ENCODE peak calls at places on chromosomes 13 and 19, in seven cellular contexts. D is retinal pigment epithelial cell; P is mucosa of descending colon; F is fibroblast of pulmonary artery; H is CD8-positive, alpha-beta T cell; X is ascending aorta; G is OCI-LY7. S is an unnamed sample.

GRCh38 chr13:20921572-20921971 is 19.0 kb upstream of the XPO4 start:
- DNase-seq in D (no peak), P (no peak), F (no peak), H (no peak), X (no peak), G (no peak), S (no peak)

GRCh38 chr19:18656337-18657086 is 19.7 kb downstream of the KLHL26 start:
- DNase-seq in D (no peak), P (no peak), F (no peak), H (no peak), X (no peak), G (no peak), S (no peak)

GRCh38 chr13:54185785-54186184 is 1157.2 kb downstream of the OLFM4 start:
- DNase-seq in D (no peak), P (no peak), F (no peak), H (no peak), X (no peak), G (no peak), S (no peak)

GRCh38 chr19:10625003-10625761 is at the start of gene SLC44A2:
- DNase-seq in D (no peak), P (peak; percentile 94), F (peak; percentile 55), H (no peak), X (no peak), G (no peak), S (no peak)

GRCh38 chr13:50387124-50387581 is 371.9 kb downstream of the KCNRG start:
- DNase-seq in D (no peak), P (peak; percentile 53), F (peak; percentile 16), H (peak; percentile 23), X (peak; percentile 26), G (peak; percentile 75), S (no peak)

GRCh38 chr19:53659292-53659691 is 27.5 kb downstream of the DPRX start:
- DNase-seq in D (no peak), P (no peak), F (peak; percentile 3), H (no peak), X (no peak), G (no peak), S (no peak)

GRCh38 chr19:4976412-4977298 is 7.7 kb downstream of the KDM4B start:
- DNase-seq in D (no peak), P (peak; percentile 55), F (peak; percentile 99), H (no peak), X (peak; percentile 63), G (no peak), S (no peak)

GRCh38 chr19:38733493-38734175 is 10.6 kb downstream of the CAPN12 start:
- DNase-seq in D (no peak), P (no peak), F (no peak), H (no peak), X (no peak), G (peak; percentile 10), S (no peak)

GRCh38 chr13:40982772-40983171 is 36.3 kb downstream of the ELF1 start:
- DNase-seq in D (no peak), P (peak; percentile 71), F (peak; percentile 96), H (peak; percentile 44), X (no peak), G (peak; percentile 85), S (no peak)

GRCh38 chr19:9885077-9885552 is 50.0 kb downstream of the PIN1 start:
- DNase-seq in D (no peak), P (peak; percentile 2), F (peak; percentile 53), H (no peak), X (peak; percentile 13), G (no peak), S (no peak)

DNA sequence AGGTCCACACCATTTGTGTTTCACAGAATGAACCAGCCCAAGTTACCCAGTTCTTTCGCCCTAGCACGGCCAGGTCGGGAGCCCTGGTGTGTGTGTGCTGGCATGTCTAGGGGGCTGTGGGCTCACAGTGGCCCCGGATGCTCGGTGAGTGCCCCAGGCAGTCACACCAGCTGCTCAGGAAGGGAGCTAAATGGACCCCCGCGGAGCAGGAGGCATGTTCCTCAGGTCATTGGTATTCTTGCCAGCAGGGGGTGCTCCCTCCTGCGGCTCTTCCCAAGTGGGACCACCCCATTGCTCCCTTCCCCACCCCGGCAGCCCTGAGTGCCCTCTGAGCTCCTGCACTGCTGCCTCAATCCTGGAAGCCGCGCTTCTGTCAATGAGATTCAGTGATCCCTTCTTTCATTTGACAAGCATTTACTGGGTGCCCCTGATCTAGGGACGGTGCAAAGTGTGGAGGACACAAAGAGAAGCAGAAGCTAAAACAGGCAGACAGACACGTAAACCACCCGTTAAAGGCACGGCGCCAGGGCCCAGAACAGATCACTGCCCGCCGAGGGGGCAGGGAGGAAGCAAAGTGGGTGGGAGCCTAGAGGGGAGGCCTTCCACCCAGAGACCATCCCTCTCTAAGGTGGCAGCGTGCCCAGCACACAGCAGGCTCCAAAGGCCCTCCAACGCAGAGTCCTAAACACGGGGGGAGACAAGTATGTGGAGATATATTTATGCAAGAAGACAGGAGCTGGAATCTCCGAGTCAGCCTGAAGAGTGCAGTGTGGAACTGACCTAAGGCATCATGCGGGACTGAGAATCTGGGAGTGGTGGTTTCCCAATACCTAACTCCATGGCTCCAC is 5.2 kb upstream of the ADPRHL1 start:
- DNase-seq in D (no peak), P (no peak), F (peak; percentile 20), H (no peak), X (no peak), G (no peak), S (no peak)
- TF ChIP-seq CTCF in D (peak; percentile 46), P (no peak), F (peak; percentile 40), H (no peak), X (no peak), G (peak; percentile 47), S (peak; percentile 34)

GRCh38 chr13:39038569-39038898 is 278 bp downstream of the NHLRC3 start:
- DNase-seq in D (no peak), P (peak; percentile 44), F (no peak), H (peak; percentile 41), X (no peak), G (peak; percentile 66), S (no peak)

GRCh38 chr13:39037410-39037879 is 444 bp downstream of the PROSER1 start:
- DNase-seq in D (no peak), P (no peak), F (no peak), H (no peak), X (no peak), G (no peak), S (no peak)

GRCh38 chr13:39037880-39038568 is at the start of the genes NHLRC3 and PROSER1:
- DNase-seq in D (peak; percentile 93), P (peak; percentile 94), F (peak; percentile 94), H (peak; percentile 84), X (peak; percentile 76), G (peak; percentile 97), S (peak; percentile 53)

GRCh38 chr13:39039033-39039432 is 777 bp downstream of the NHLRC3 start:
- DNase-seq in D (no peak), P (no peak), F (no peak), H (no peak), X (no peak), G (peak; percentile 25), S (no peak)

GRCh38 chr13:39040206-39040605 is 1.9 kb downstream of the NHLRC3 start:
- DNase-seq in D (no peak), P (no peak), F (peak; percentile 28), H (no peak), X (no peak), G (no peak), S (no peak)
- H3K4me3 ChIP-seq in D (no peak overlapping the region), P (no peak overlapping the region), F (no peak overlapping the region), H (no peak overlapping the region), X (peak overlapping the region; percentile 18), G (peak overlapping the region; percentile 41), S (no peak overlapping the region)

DNA sequence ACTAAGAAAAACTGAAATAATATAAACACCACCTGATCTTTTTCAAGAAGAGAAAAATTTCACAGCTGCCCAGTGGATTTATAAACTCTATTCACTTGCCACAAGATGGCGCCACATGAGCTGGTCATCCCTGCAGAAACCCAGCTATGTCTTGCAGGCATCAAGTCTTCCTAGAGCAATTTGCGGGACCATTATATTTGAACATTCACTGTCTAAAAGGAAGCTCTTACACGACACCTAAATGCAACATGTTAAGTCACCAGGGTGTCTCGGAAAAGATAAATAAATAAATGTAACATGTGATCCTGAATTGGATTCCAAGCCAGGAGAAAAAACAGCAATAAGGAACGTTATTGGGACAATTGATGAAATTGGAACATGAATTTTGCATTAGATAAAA is 20.3 kb upstream of the AKT2 start:
- DNase-seq in D (no peak), P (peak; percentile 65), F (peak; percentile 94), H (peak; percentile 74), X (no peak), G (peak; percentile 91), S (peak; percentile 60)
- TF ChIP-seq CTCF in D (peak; percentile 77), P (peak; percentile 56), F (peak; percentile 75), H (peak; percentile 83), X (peak; percentile 61), G (peak; percentile 96), S (peak; percentile 65)

DNA sequence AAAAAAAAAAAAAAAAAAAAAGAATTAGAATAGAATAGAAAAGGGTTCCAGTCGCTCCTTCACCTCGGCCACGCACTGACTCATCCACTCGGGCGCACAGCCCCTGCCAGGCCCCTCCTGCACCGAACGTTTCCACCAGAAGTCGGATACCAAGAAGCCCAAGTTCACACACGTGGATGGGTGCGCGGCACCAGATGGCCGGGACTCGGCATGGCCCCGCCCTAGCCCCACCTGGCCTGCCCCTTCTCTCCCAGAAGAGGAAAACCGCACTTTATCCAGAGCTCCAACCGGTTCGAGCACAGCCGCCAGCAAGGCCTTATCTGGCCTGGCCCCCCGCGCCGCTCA is 5.9 kb downstream of the PRR36 start:
- DNase-seq in D (no peak), P (peak; percentile 41), F (no peak), H (peak; percentile 33), X (no peak), G (no peak), S (no peak)
- H3K4me3 ChIP-seq in D (no peak overlapping the region), P (no peak overlapping the region), F (no peak overlapping the region), H (peak overlapping the region; percentile 61), X (peak overlapping the region; percentile 61), G (peak overlapping the region; percentile 65), S (no peak overlapping the region)

GRCh38 chr19:33998302-33998701 is 174.0 kb upstream of the LSM14A start:
- DNase-seq in D (no peak), P (no peak), F (no peak), H (no peak), X (no peak), G (no peak), S (no peak)

GRCh38 chr19:33997690-33998089 is 174.6 kb upstream of the LSM14A start:
- DNase-seq in D (no peak), P (no peak), F (no peak), H (no peak), X (no peak), G (no peak), S (no peak)

GRCh38 chr19:33998739-33999345 is 173.5 kb upstream of the LSM14A start:
- DNase-seq in D (no peak), P (no peak), F (peak; percentile 28), H (no peak), X (no peak), G (peak; percentile 7), S (no peak)
- TF ChIP-seq CTCF in D (no peak), P (no peak), F (peak; percentile 43), H (peak; percentile 30), X (no peak), G (peak; percentile 74), S (no peak)

GRCh38 chr13:26052136-26052736 is 420 bp upstream of the SHISA2 start:
- DNase-seq in D (no peak), P (no peak), F (no peak), H (no peak), X (no peak), G (no peak), S (no peak)
- H3K4me3 ChIP-seq in D (peak overlapping the region; percentile 37), P (no peak overlapping the region), F (peak overlapping the region; percentile 28), H (peak overlapping the region; percentile 42), X (peak overlapping the region; percentile 59), G (no peak overlapping the region), S (peak overlapping the region; percentile 58)